ENCODE peak calls at places on chromosomes 4 and X, in eight cellular contexts. S is mucosa of descending colon, M is GM23248, L is left lung, H is NCI-H2029, Q is OCI-LY7, J is T-helper 2 cell, R is HEK293T. Z is an unnamed sample.
A peak's percentile ranks its signal among the peaks of the same experiment; 100 is the strongest.

GRCh38 chr4:4386736-4387392 is at the start of gene NSG1:
- DNase-seq in S (no peak), M (peak; percentile 60), L (no peak), H (no peak), Q (peak; percentile 53), J (no peak), R (peak; percentile 69), Z (peak; percentile 11)

GRCh38 chrX:109347618-109348017 is 134.3 kb downstream of the GUCY2F start:
- DNase-seq in S (no peak), M (peak; percentile 53), L (no peak), H (no peak), Q (no peak), J (no peak), R (no peak), Z (no peak)

GRCh38 chrX:154012336-154012991 is 7.2 kb downstream of the IRAK1 start:
- DNase-seq in S (no peak), M (no peak), L (peak; percentile 38), H (no peak), Q (no peak), J (no peak), R (no peak), Z (no peak)

GRCh38 chr4:104345598-104346242 is 149.0 kb downstream of the CXXC4 start:
- DNase-seq in S (no peak), M (no peak), L (peak; percentile 67), H (no peak), Q (no peak), J (no peak), R (no peak), Z (no peak)

GRCh38 chr4:20408596-20408995 is 156.9 kb downstream of the SLIT2 start:
- DNase-seq in S (no peak), M (peak; percentile 79), L (no peak), H (no peak), Q (no peak), J (no peak), R (no peak), Z (no peak)

GRCh38 chr4:35772291-35772690 is 472.0 kb downstream of the ARAP2 start:
- DNase-seq in S (no peak), M (no peak), L (no peak), H (no peak), Q (no peak), J (no peak), R (no peak), Z (no peak)

GRCh38 chr4:72977936-72978485 is 91.5 kb downstream of the COX18 start:
- DNase-seq in S (no peak), M (no peak), L (no peak), H (no peak), Q (no peak), J (no peak), R (no peak), Z (no peak)

GRCh38 chr4:167230744-167231143 is 3.5 kb downstream of the SPOCK3 start:
- DNase-seq in S (no peak), M (no peak), L (no peak), H (no peak), Q (no peak), J (no peak), R (no peak), Z (no peak)

GRCh38 chrX:26309262-26309661 is 93.3 kb downstream of the MAGEB5 start:
- DNase-seq in S (no peak), M (no peak), L (no peak), H (no peak), Q (no peak), J (no peak), R (no peak), Z (no peak)

GRCh38 chr4:81685105-81685504 is 213.4 kb upstream of the RASGEF1B start:
- DNase-seq in S (no peak), M (no peak), L (no peak), H (no peak), Q (no peak), J (no peak), R (no peak), Z (no peak)

GRCh38 chr4:183589710-183590109 is 69.3 kb downstream of the RWDD4 start:
- DNase-seq in S (no peak), M (peak; percentile 25), L (no peak), H (no peak), Q (no peak), J (no peak), R (no peak), Z (no peak)

GRCh38 chr4:74632634-74633033 is 161.7 kb downstream of the BTC start:
- DNase-seq in S (peak; percentile 33), M (peak; percentile 85), L (no peak), H (peak; percentile 34), Q (no peak), J (no peak), R (no peak), Z (peak; percentile 63)

GRCh38 chr4:96145671-96146070 is 305.8 kb downstream of the PDHA2 start:
- DNase-seq in S (no peak), M (no peak), L (no peak), H (no peak), Q (no peak), J (no peak), R (no peak), Z (no peak)

GRCh38 chrX:7169627-7170026 is 21.7 kb upstream of the PUDP start:
- DNase-seq in S (no peak), M (no peak), L (no peak), H (no peak), Q (no peak), J (no peak), R (no peak), Z (no peak)

GRCh38 chr4:151853034-151853433 is 92.2 kb upstream of the GATB start:
- DNase-seq in S (no peak), M (no peak), L (no peak), H (no peak), Q (no peak), J (no peak), R (no peak), Z (no peak)

GRCh38 chr4:184536070-184536880 is 61.9 kb upstream of the IRF2 start:
- DNase-seq in S (peak; percentile 36), M (peak; percentile 45), L (no peak), H (no peak), Q (no peak), J (no peak), R (no peak), Z (no peak)

GRCh38 chrX:4963432-4963831 is 1250.0 kb upstream of the PRKX start:
- DNase-seq in S (no peak), M (no peak), L (no peak), H (no peak), Q (no peak), J (no peak), R (no peak), Z (no peak)

GRCh38 chrX:8783100-8784098 is 17.8 kb downstream of the FAM9A start:
- DNase-seq in S (peak; percentile 28), M (peak; percentile 10), L (peak; percentile 65), H (no peak), Q (no peak), J (peak; percentile 4), R (peak; percentile 34), Z (peak; percentile 43)

GRCh38 chrX:53621418-53621986 is 65.0 kb downstream of the HUWE1 start:
- DNase-seq in S (no peak), M (no peak), L (no peak), H (no peak), Q (no peak), J (no peak), R (no peak), Z (no peak)

GRCh38 chr4:91114386-91114785 is 987.2 kb downstream of the CCSER1 start:
- DNase-seq in S (no peak), M (no peak), L (no peak), H (no peak), Q (no peak), J (no peak), R (no peak), Z (no peak)

GRCh38 chrX:49977319-49978090 is 55.1 kb downstream of the CLCN5 start:
- DNase-seq in S (no peak), M (no peak), L (no peak), H (no peak), Q (no peak), J (no peak), R (no peak), Z (no peak)

GRCh38 chr4:164538061-164538460 is 215.9 kb upstream of the SMIM31 start:
- DNase-seq in S (no peak), M (no peak), L (no peak), H (no peak), Q (no peak), J (no peak), R (no peak), Z (no peak)

GRCh38 chrX:14027511-14028019 is 2.1 kb downstream of the GEMIN8 start:
- DNase-seq in S (no peak), M (peak; percentile 77), L (no peak), H (no peak), Q (no peak), J (no peak), R (no peak), Z (peak; percentile 20)

GRCh38 chrX:20274121-20274520 is 7.4 kb upstream of the RPS6KA3 start:
- DNase-seq in S (no peak), M (peak; percentile 24), L (no peak), H (no peak), Q (no peak), J (no peak), R (no peak), Z (no peak)